ENCODE peak calls at places on chromosomes 11 and 22, in eight cellular contexts. V, U, L, D, N, Y, E and A are unnamed samples.

GRCh38 chr11:128026596-128026995 is 560.8 kb downstream of the ETS1 start:
- DNase-seq in V (peak; percentile 33), U (no peak), L (peak; percentile 89), D (no peak), N (no peak), Y (no peak), E (peak; percentile 89), A (no peak)

GRCh38 chr22:31950226-31950625 is 5.9 kb downstream of the YWHAH start:
- DNase-seq in V (no peak), U (no peak), L (no peak), D (no peak), N (no peak), Y (no peak), E (no peak), A (no peak)

GRCh38 chr22:36332623-36333331 is 55.0 kb downstream of the MYH9 start:
- DNase-seq in V (no peak), U (no peak), L (peak; percentile 82), D (peak; percentile 77), N (no peak), Y (no peak), E (peak; percentile 79), A (no peak)

GRCh38 chr11:44977493-44977984 is 26.9 kb upstream of the TP53I11 start:
- DNase-seq in V (no peak), U (no peak), L (no peak), D (no peak), N (no peak), Y (no peak), E (no peak), A (no peak)

GRCh38 chr22:27270818-27271510 is 530.6 kb downstream of the MN1 start:
- DNase-seq in V (no peak), U (peak; percentile 39), L (no peak), D (no peak), N (no peak), Y (peak; percentile 37), E (no peak), A (no peak)

GRCh38 chr11:57223601-57224000 is 13.4 kb downstream of the APLNR start:
- DNase-seq in V (no peak), U (no peak), L (no peak), D (no peak), N (no peak), Y (no peak), E (no peak), A (no peak)

GRCh38 chr11:100403817-100404216 is 283.3 kb upstream of the ARHGAP42 start:
- DNase-seq in V (no peak), U (no peak), L (no peak), D (no peak), N (no peak), Y (no peak), E (peak; percentile 60), A (no peak)

GRCh38 chr22:38021201-38021600 is 36.0 kb upstream of the PICK1 start:
- DNase-seq in V (no peak), U (no peak), L (no peak), D (no peak), N (no peak), Y (no peak), E (no peak), A (no peak)

GRCh38 chr11:67400251-67400941 is 1.3 kb downstream of the PPP1CA start:
- DNase-seq in V (no peak), U (no peak), L (no peak), D (peak; percentile 53), N (no peak), Y (no peak), E (no peak), A (no peak)

GRCh38 chr11:78812513-78813293 is 238.0 kb upstream of the NARS2 start:
- DNase-seq in V (no peak), U (no peak), L (no peak), D (no peak), N (no peak), Y (no peak), E (no peak), A (no peak)

GRCh38 chr11:126464796-126465195 is 109.3 kb downstream of the ST3GAL4 start:
- DNase-seq in V (no peak), U (no peak), L (no peak), D (no peak), N (no peak), Y (no peak), E (no peak), A (peak; percentile 59)
- TF ChIP-seq CTCF in V (no peak), U (no peak), L (no peak), D (no peak), N (no peak), Y (no peak), E (no peak), A (no peak)

GRCh38 chr11:82494988-82495432 is 238.7 kb downstream of the FAM181B start:
- DNase-seq in V (no peak), U (no peak), L (no peak), D (no peak), N (no peak), Y (no peak), E (no peak), A (no peak)
- TF ChIP-seq CTCF in V (no peak), U (no peak), L (no peak), D (no peak), N (peak; percentile 10), Y (peak; percentile 14), E (peak; percentile 4), A (peak; percentile 61)

DNA sequence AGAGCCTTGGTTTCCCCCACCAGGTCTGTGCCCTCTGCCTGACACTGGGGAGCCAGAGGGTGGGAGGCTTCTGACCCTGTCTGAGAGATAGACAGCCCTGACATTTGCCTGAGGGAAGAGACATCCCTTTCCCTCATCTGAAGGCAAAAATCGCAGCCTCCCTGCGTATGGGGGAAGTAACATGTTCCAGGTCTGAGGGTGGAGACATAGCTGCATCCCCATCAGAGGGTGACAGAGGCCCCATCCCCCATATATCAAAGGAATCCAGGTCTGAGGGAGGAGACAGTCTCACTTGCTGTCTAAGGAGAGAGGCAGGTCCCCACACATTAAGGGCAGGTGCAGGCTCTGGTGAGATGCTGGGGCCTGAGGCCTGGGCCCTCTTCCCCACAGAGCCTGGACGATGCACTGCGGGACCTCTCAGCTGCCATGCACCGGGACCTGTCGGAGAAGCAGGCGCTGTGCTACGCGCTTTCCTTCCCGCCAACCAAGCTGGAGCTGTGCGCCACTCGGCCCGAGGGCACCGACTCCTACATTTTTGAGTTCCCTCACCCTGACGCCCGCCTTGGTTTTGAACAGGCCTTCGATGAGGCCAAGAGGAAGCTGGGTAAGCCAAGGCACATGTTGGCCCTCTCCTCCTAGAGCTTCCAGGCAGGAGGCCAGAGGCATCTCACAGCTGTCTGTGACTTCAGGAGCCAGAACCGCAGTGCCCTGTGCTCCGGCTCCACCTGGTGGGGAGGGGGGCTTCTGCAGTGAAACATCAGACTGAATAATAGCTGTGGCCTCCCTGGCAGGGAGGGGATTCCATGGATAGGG is 16.1 kb upstream of the RELT start:
- DNase-seq in V (no peak), U (no peak), L (peak; percentile 30), D (no peak), N (no peak), Y (no peak), E (peak; percentile 26), A (no peak)
- TF ChIP-seq CTCF in V (no peak), U (no peak), L (no peak), D (no peak), N (peak; percentile 51), Y (peak; percentile 26), E (peak; percentile 60), A (peak; percentile 30)

GRCh38 chr11:61918251-61919112 is 1.1 kb upstream of the RAB3IL1 start:
- DNase-seq in V (peak; percentile 69), U (no peak), L (no peak), D (peak; percentile 29), N (peak; percentile 66), Y (peak; percentile 64), E (no peak), A (no peak)

GRCh38 chr11:61917357-61918109 is at the start of gene RAB3IL1:
- DNase-seq in V (peak; percentile 74), U (peak; percentile 82), L (peak; percentile 41), D (peak; percentile 61), N (peak; percentile 88), Y (peak; percentile 78), E (no peak), A (no peak)

GRCh38 chr11:61914471-61915171 is 2.7 kb downstream of the RAB3IL1 start:
- DNase-seq in V (peak; percentile 15), U (no peak), L (no peak), D (peak; percentile 14), N (no peak), Y (no peak), E (no peak), A (no peak)

GRCh38 chr11:61919113-61919840 is 1.9 kb upstream of the RAB3IL1 start:
- DNase-seq in V (no peak), U (peak; percentile 25), L (no peak), D (peak; percentile 19), N (peak; percentile 63), Y (no peak), E (no peak), A (no peak)

GRCh38 chr11:61917043-61917356 is 366 bp downstream of the RAB3IL1 start:
- DNase-seq in V (no peak), U (peak; percentile 70), L (no peak), D (peak; percentile 17), N (no peak), Y (no peak), E (no peak), A (no peak)
- TF ChIP-seq CTCF in V (no peak), U (peak; percentile 12), L (no peak), D (no peak), N (no peak), Y (no peak), E (no peak), A (no peak)